ENCODE peak calls at places on chromosomes 3 and 15, in eight cellular contexts. I, D, A, W, G, K, L and B are unnamed samples.
A peak's percentile ranks its signal among the peaks of the same experiment; 100 is the strongest.

GRCh38 chr3:156010829-156011228 is 109.5 kb upstream of the KCNAB1 start:
- DNase-seq in I (no peak), D (peak; percentile 36), A (no peak), W (peak; percentile 12), G (no peak), K (no peak), L (no peak), B (no peak)

GRCh38 chr3:130258532-130258952 is 86.9 kb upstream of the COL6A5 start:
- DNase-seq in I (peak; percentile 16), D (no peak), A (no peak), W (no peak), G (no peak), K (no peak), L (no peak), B (no peak)

GRCh38 chr3:131026321-131027151 is at the start of the genes ASTE1 and NEK11:
- DNase-seq in I (peak; percentile 78), D (peak; percentile 81), A (peak; percentile 96), W (peak; percentile 49), G (peak; percentile 73), K (peak; percentile 88), L (peak; percentile 39), B (peak; percentile 96)

GRCh38 chr3:120705851-120706582 is 24.0 kb upstream of the HGD start:
- DNase-seq in I (no peak), D (peak; percentile 36), A (no peak), W (no peak), G (no peak), K (no peak), L (no peak), B (no peak)

GRCh38 chr3:106332884-106333283 is 464.1 kb upstream of the CBLB start:
- DNase-seq in I (no peak), D (peak; percentile 89), A (no peak), W (no peak), G (peak; percentile 10), K (no peak), L (no peak), B (no peak)

GRCh38 chr15:59691194-59691805 is 2.2 kb upstream of the BNIP2 start:
- DNase-seq in I (peak; percentile 45), D (peak; percentile 61), A (no peak), W (peak; percentile 39), G (peak; percentile 58), K (no peak), L (no peak), B (no peak)

GRCh38 chr15:92069308-92070244 is 216.1 kb downstream of the SLCO3A1 start:
- DNase-seq in I (peak; percentile 44), D (peak; percentile 74), A (no peak), W (peak; percentile 39), G (peak; percentile 80), K (no peak), L (no peak), B (peak; percentile 62)

GRCh38 chr15:67174864-67175573 is 79.4 kb downstream of the AAGAB start:
- DNase-seq in I (no peak), D (peak; percentile 94), A (no peak), W (peak; percentile 94), G (peak; percentile 68), K (no peak), L (no peak), B (no peak)

GRCh38 chr3:129794319-129795201 is 99.0 kb downstream of the TMCC1 start:
- DNase-seq in I (peak; percentile 22), D (peak; percentile 92), A (peak; percentile 84), W (peak; percentile 88), G (no peak), K (no peak), L (peak; percentile 52), B (peak; percentile 88)

GRCh38 chr3:192835818-192836468 is 81.7 kb downstream of the MB21D2 start:
- DNase-seq in I (peak; percentile 81), D (no peak), A (peak; percentile 60), W (no peak), G (peak; percentile 71), K (no peak), L (no peak), B (no peak)

GRCh38 chr15:97504031-97504430 is 456.5 kb upstream of the ARRDC4 start:
- DNase-seq in I (no peak), D (peak; percentile 32), A (no peak), W (no peak), G (peak; percentile 0), K (no peak), L (no peak), B (no peak)

GRCh38 chr15:42456971-42457370 is 34.0 kb downstream of the ZNF106 start:
- DNase-seq in I (no peak), D (no peak), A (no peak), W (no peak), G (no peak), K (no peak), L (no peak), B (no peak)
- H3K27ac ChIP-seq in I (peak overlapping the region; percentile 91), D (no peak overlapping the region), A (peak overlapping the region; percentile 81), W (no peak overlapping the region), G (peak overlapping the region; percentile 82), K (no peak overlapping the region), L (no peak overlapping the region), B (peak overlapping the region; percentile 81)

GRCh38 chr3:54537506-54537905 is 390.4 kb downstream of the LRTM1 start:
- DNase-seq in I (no peak), D (no peak), A (no peak), W (no peak), G (no peak), K (no peak), L (no peak), B (no peak)
- H3K27ac ChIP-seq in I (no peak overlapping the region), D (no peak overlapping the region), A (no peak overlapping the region), W (no peak overlapping the region), G (no peak overlapping the region), K (no peak overlapping the region), L (no peak overlapping the region), B (no peak overlapping the region)

GRCh38 chr3:12842469-12842868 is 1.1 kb upstream of the RPL32 start:
- DNase-seq in I (no peak), D (no peak), A (no peak), W (no peak), G (no peak), K (no peak), L (no peak), B (no peak)

GRCh38 chr3:12840591-12841084 is 727 bp downstream of the RPL32 start:
- DNase-seq in I (no peak), D (no peak), A (no peak), W (no peak), G (no peak), K (no peak), L (no peak), B (no peak)

GRCh38 chr3:12841970-12842328 is 584 bp upstream of the RPL32 start:
- DNase-seq in I (no peak), D (no peak), A (no peak), W (no peak), G (no peak), K (no peak), L (no peak), B (no peak)

GRCh38 chr3:12838179-12838965 is 3.0 kb downstream of the RPL32 start:
- DNase-seq in I (no peak), D (no peak), A (no peak), W (no peak), G (peak; percentile 29), K (no peak), L (no peak), B (no peak)

DNA sequence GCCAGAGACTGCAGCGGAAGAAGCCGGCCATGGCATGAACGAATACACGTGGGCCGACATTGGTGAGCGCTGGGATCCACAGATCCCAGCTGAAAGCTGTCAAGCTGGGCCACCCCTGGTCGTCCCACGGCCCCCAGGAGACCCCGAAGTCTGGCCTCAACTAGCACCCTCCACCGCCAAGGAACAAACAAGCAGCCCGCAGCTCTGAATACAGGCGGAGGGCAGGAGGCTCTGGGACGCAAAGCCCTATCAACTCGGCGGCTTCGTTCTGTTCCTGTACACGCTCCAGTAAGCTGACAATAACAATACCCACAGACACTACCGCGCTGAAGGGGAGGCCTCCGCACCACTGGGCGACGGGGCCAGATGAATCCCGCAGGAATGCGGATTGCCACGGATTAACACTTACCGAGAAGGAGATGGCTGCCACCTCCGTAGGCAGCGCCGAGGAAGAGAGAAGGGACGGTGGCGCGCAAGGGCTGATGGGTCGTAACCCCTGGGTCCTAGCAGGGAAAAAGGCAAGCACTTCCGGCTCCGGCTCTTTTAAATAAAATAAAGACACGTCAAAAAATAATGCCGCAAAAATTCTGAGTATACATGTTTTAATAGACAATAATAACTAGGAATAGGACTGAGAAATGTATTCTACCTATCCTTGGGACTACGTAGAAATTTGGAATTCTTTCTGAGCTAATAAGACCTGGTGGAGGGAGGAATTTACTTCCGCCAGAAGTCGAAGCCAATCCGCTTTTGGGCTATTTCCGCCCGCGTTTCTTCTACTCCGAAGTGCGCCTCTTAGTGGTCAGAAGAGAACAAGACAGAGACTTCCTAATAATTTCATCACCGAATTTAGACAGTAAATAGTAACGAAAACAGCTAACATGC is at the start of gene RPL32:
- DNase-seq in I (peak; percentile 91), D (peak; percentile 96), A (peak; percentile 93), W (peak; percentile 94), G (peak; percentile 96), K (peak; percentile 76), L (peak; percentile 78), B (peak; percentile 93)
- H3K27ac ChIP-seq in I (peak within 1 kb of the TSS; percentile 97), D (peak within 1 kb of the TSS; percentile 55), A (peak within 1 kb of the TSS; percentile 98), W (peak within 1 kb of the TSS; percentile 93), G (peak within 1 kb of the TSS; percentile 85), K (peak within 1 kb of the TSS; percentile 99), L (no peak within 1 kb of the TSS), B (peak within 1 kb of the TSS; percentile 98)

GRCh38 chr15:48794697-48795134 is 16.2 kb downstream of the CEP152 start:
- DNase-seq in I (no peak), D (peak; percentile 29), A (no peak), W (no peak), G (peak; percentile 17), K (no peak), L (no peak), B (no peak)

GRCh38 chr15:48798319-48798718 is 12.6 kb downstream of the CEP152 start:
- DNase-seq in I (no peak), D (no peak), A (no peak), W (no peak), G (no peak), K (no peak), L (no peak), B (no peak)

GRCh38 chr15:48795901-48796300 is 15.0 kb downstream of the CEP152 start:
- DNase-seq in I (no peak), D (no peak), A (no peak), W (no peak), G (no peak), K (no peak), L (no peak), B (no peak)

GRCh38 chr15:48796521-48796920 is 14.3 kb downstream of the CEP152 start:
- DNase-seq in I (no peak), D (no peak), A (no peak), W (no peak), G (no peak), K (no peak), L (no peak), B (no peak)

DNA sequence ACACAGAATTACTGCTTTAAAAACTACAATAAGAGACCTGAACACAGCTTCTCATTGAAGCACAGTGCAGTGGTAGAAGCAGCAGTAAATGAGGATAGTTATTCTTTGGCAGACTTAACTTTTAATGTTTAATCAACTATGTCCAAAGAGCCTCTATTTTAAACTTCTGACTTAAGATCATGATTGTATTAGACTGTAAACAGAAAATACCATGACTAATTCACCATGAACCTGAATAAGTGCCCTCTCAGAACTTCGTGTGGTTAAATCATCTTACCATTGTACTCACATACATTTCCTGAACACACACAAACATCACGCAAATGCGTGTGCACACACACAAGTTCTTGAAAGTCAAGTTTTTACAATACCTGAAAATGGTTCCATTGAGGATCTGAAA is 13.9 kb downstream of the CEP152 start:
- DNase-seq in I (no peak), D (peak; percentile 83), A (no peak), W (no peak), G (peak; percentile 90), K (no peak), L (no peak), B (no peak)
- H3K27ac ChIP-seq in I (no peak overlapping the region), D (peak overlapping the region; percentile 94), A (no peak overlapping the region), W (no peak overlapping the region), G (no peak overlapping the region), K (no peak overlapping the region), L (no peak overlapping the region), B (no peak overlapping the region)